ENCODE peak calls at places on chromosomes 3 and 15, in five cellular contexts. L is GM23338, R is HCT116, Y is GM12864, P is neural progenitor cell. V is an unnamed sample.

GRCh38 chr3:114846779-114847178 is 300.3 kb downstream of the ZBTB20 start:
- DNase-seq in Y (no peak), R (no peak), L (no peak), P (no peak), V (no peak)

GRCh38 chr3:43768594-43768993 is 77.9 kb downstream of the ABHD5 start:
- DNase-seq in P (no peak), Y (no peak), L (no peak), R (no peak), V (no peak)

GRCh38 chr3:193681631-193682030 is 88.6 kb downstream of the OPA1 start:
- DNase-seq in L (no peak), Y (no peak), R (no peak), P (no peak), V (no peak)

GRCh38 chr3:38649500-38650247 is at the start of gene SCN5A:
- DNase-seq in R (no peak), L (peak; percentile 73), P (peak; percentile 82), Y (no peak), V (peak; percentile 85)

GRCh38 chr3:58261954-58262666 is 24.5 kb downstream of the ABHD6 start:
- DNase-seq in P (no peak), L (no peak), R (no peak), Y (no peak), V (no peak)

GRCh38 chr3:156382458-156383346 is 172.2 kb downstream of the SSR3 start:
- DNase-seq in R (peak; percentile 23), Y (no peak), P (peak; percentile 24), L (peak; percentile 77), V (peak; percentile 45)

GRCh38 chr15:97728791-97729190 is 231.7 kb upstream of the ARRDC4 start:
- DNase-seq in R (no peak), Y (no peak), P (peak; percentile 79), L (no peak), V (no peak)

GRCh38 chr3:194401346-194401745 is 2.3 kb upstream of the GP5 start:
- DNase-seq in R (no peak), P (no peak), L (no peak), Y (no peak), V (no peak)

GRCh38 chr15:49492151-49492550 is 69.1 kb downstream of the FGF7 start:
- DNase-seq in L (no peak), P (no peak), Y (no peak), R (no peak), V (no peak)

GRCh38 chr15:57595011-57595866 is 3.5 kb downstream of the MYZAP start:
- DNase-seq in L (no peak), R (no peak), Y (no peak), P (no peak), V (no peak)

GRCh38 chr3:10371167-10371566 is 50.3 kb upstream of the SEC13 start:
- DNase-seq in R (no peak), P (no peak), Y (no peak), L (no peak), V (no peak)

GRCh38 chr15:73114064-73114463 is 61.8 kb downstream of the NEO1 start:
- DNase-seq in L (peak; percentile 47), Y (no peak), P (peak; percentile 39), R (no peak), V (no peak)

GRCh38 chr3:177196473-177197040 is 725 bp downstream of the TBL1XR1 start:
- DNase-seq in L (peak; percentile 73), P (peak; percentile 68), Y (no peak), R (no peak), V (peak; percentile 57)

GRCh38 chr3:45333549-45333948 is 54.8 kb upstream of the LARS2 start:
- DNase-seq in L (no peak), P (no peak), R (no peak), Y (no peak), V (no peak)

GRCh38 chr3:103690536-103690935 is 1255.7 kb downstream of the ZPLD1 start:
- DNase-seq in L (peak; percentile 1), R (no peak), P (no peak), Y (no peak), V (no peak)

GRCh38 chr15:25712961-25713355 is 150.2 kb downstream of the ATP10A start:
- DNase-seq in R (no peak), P (no peak), Y (no peak), L (no peak), V (no peak)

GRCh38 chr3:59607628-59608027 is 557.8 kb upstream of the CFAP20DC start:
- DNase-seq in Y (no peak), L (no peak), P (no peak), R (peak; percentile 3), V (no peak)

GRCh38 chr15:45642203-45642932 is 7.5 kb downstream of the SQOR start:
- DNase-seq in P (no peak), L (no peak), R (no peak), Y (no peak), V (no peak)

GRCh38 chr15:37059051-37059450 is 41.3 kb downstream of the MEIS2 start:
- DNase-seq in P (no peak), R (peak; percentile 4), L (no peak), Y (no peak), V (no peak)

GRCh38 chr15:60065951-60066350 is 61.8 kb downstream of the FOXB1 start:
- DNase-seq in Y (no peak), P (no peak), L (no peak), R (no peak), V (no peak)

GRCh38 chr15:72934006-72934405 is 118.3 kb upstream of the NEO1 start:
- DNase-seq in L (no peak), Y (no peak), R (no peak), P (no peak), V (no peak)

GRCh38 chr3:131772278-131772893 is 262.4 kb downstream of the CPNE4 start:
- DNase-seq in L (no peak), R (no peak), P (no peak), Y (no peak), V (no peak)

GRCh38 chr3:52483577-52484495 is 11.3 kb upstream of the STAB1 start:
- DNase-seq in L (no peak), R (no peak), Y (no peak), P (no peak), V (no peak)

GRCh38 chr15:70488002-70488605 is 275.3 kb downstream of the UACA start:
- DNase-seq in L (peak; percentile 74), Y (no peak), P (peak; percentile 74), R (no peak), V (peak; percentile 76)

GRCh38 chr15:69713726-69714559 is 261.3 kb downstream of the RPLP1 start:
- DNase-seq in R (no peak), L (no peak), Y (peak; percentile 85), P (no peak), V (peak; percentile 54)

GRCh38 chr3:157146664-157147082 is 13.3 kb downstream of the CCNL1 start:
- DNase-seq in R (no peak), Y (no peak), P (no peak), L (no peak), V (no peak)

GRCh38 chr3:16329792-16330061 is 64.7 kb downstream of the OXNAD1 start:
- DNase-seq in Y (no peak), L (peak; percentile 56), P (peak; percentile 83), R (no peak), V (no peak)

GRCh38 chr3:131597816-131598215 is 95.0 kb upstream of the MRPL3 start:
- DNase-seq in R (no peak), P (no peak), Y (no peak), L (no peak), V (no peak)

GRCh38 chr3:63824309-63824708 is 5.2 kb downstream of the C3orf49 start:
- DNase-seq in Y (no peak), L (no peak), R (no peak), P (no peak), V (no peak)

GRCh38 chr3:5016218-5017161 is 37.3 kb downstream of the BHLHE40 start:
- DNase-seq in Y (no peak), L (no peak), R (peak; percentile 72), P (no peak), V (peak; percentile 62)

DNA sequence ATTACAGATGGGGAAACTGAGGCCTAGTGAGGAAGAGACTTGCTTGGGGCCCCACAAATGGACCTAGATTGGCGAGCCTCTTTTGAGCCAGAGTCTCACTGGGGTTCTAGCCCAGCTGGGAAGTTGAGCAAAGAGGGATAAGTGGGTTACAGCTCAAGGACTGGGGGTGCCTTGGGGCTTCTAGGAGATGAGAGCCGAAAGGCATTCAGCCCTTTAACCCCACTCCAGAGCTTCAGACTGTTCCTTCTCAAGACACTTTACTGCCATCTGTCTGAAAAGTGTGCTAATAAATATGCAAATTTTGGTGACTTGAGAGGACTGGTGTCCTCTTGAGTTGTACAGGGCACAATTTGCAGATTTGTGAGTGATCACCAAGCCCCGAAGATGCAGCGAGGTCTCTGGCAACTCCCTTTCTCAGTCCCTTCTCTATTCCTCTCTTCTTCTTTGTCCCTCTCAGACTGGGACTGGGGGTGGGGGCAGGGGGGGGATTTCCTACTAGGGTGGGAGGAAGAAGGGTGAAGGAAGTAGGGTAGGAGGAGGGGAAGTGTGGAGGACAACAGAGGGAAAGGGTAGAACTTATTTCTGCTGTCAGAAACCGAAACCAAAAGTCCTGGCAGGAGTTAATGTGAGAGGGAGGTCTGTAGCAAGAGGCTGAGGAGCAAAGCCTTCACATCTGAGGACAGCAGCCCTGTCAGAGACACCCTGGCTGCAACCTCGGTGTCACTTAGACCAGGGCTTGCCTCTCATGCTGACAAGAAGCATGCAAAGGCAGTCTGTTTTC is 16.2 kb upstream of the ANKDD1A start:
- DNase-seq in R (no peak), Y (peak; percentile 85), L (no peak), P (no peak), V (peak; percentile 65)
- TF ChIP-seq CTCF in R (no peak), Y (no peak), L (no peak), P (no peak), V (peak; percentile 27)

DNA sequence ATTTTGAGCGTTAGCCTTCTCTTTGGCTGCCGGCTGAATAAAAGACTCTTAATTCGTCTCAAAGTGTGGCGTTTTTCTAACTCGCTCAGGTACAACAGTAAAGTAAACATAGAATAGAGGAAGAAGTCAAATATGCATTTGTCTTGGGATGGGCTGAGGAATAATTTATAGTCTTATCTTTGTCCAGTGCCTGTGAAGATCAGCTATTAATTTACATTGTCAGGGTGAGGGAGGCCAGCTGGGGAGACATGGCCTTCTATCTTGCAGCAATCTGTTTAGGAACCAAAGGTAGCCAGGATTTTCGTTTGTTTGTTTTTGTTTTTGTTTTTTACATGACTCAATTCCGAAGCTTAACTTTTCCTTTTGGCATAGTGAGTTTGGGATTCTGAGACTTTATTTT is 100.2 kb downstream of the VPS8 start:
- DNase-seq in R (no peak), L (no peak), Y (no peak), P (peak; percentile 20), V (no peak)
- TF ChIP-seq CTCF in R (no peak), L (no peak), Y (no peak), P (no peak), V (no peak)

DNA sequence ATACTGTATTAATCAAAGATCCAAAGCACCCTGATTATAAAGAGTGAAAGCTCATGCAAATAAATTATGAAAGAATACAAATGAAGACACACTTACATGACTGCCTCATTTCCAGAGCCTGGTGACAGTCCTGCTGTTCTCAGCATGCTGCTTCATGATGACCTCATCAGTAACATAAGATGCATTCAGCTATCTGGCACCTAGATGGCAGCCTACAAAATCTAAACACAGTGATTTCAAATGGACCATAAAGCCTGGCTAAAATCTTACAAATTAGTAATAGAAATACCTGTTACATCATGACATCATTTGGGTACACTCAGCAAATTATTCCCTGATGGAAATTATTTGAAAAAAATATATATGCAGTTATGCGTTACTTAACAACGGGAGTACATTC is 207.0 kb downstream of the EPHA3 start:
- DNase-seq in L (peak; percentile 65), P (peak; percentile 59), Y (no peak), R (no peak), V (no peak)
- TF ChIP-seq CTCF in L (peak; percentile 46), P (peak; percentile 47), Y (no peak), R (no peak), V (no peak)

DNA sequence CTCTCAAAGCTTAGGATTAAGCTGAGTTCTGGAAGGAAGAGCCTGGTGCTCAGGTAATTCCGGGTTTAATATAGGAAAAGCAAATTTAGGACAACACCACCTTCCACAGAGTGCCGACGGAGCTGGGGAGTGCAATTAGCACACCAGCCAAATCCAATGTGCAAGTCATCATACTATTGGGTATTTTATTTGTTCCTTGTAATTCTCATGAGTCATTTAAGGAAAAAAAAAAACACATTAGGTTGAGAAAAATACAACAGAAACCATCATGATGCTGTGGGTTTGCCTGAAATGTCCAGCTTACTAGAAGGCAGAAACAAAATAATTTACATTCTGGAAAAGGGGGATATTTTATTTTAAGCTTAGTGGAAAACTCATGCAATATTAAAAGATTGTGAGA is 271.8 kb downstream of the OCA2 start:
- DNase-seq in Y (no peak), R (no peak), L (no peak), P (no peak), V (no peak)
- TF ChIP-seq CTCF in Y (no peak), R (no peak), L (no peak), P (no peak), V (no peak)